ENCODE peak calls at places on chromosomes 7 and 10, in ten cellular contexts. H is mucosa of descending colon, L is Peyer's patch, G is AG10803, C is endothelial cell of umbilical vein, D is dorsolateral prefrontal cortex, U is GM12864, R is psoas muscle, X is AG09319, Z is tibial artery. T is an unnamed sample.

GRCh38 chr10:93337309-93337721 is 144.8 kb downstream of the MYOF start:
- DNase-seq in H (no peak), C (no peak), U (no peak), Z (no peak), L (no peak), R (no peak), G (peak), D (no peak), X (no peak), T (no peak)

GRCh38 chr10:31133628-31134302 is 102.1 kb upstream of the ZNF438 start:
- DNase-seq in U (peak), X (no peak), R (peak), D (peak), L (peak), H (peak), G (peak), C (peak), Z (peak), T (peak)

GRCh38 chr7:27188666-27189559 is 3.9 kb upstream of the HOXA11 start:
- DNase-seq in X (no peak), U (no peak), D (peak), R (peak), G (no peak), Z (peak), L (peak), H (peak), C (peak), T (no peak)

GRCh38 chr7:132450188-132450587 is 126.1 kb downstream of the PLXNA4 start:
- DNase-seq in Z (no peak), L (no peak), D (no peak), G (no peak), R (no peak), H (no peak), C (no peak), U (no peak), X (no peak), T (no peak)

GRCh38 chr7:2497065-2497464 is 20.9 kb upstream of the GRIFIN start:
- DNase-seq in Z (no peak), R (no peak), H (no peak), D (no peak), X (no peak), U (no peak), C (no peak), G (no peak), L (no peak), T (no peak)

GRCh38 chr10:112774210-112774609 is 175.8 kb upstream of the TCF7L2 start:
- DNase-seq in H (no peak), G (no peak), X (no peak), Z (no peak), R (no peak), D (no peak), U (no peak), C (no peak), L (no peak), T (no peak)

GRCh38 chr10:8065651-8066050 is 11.2 kb downstream of the GATA3 start:
- DNase-seq in U (no peak), G (no peak), D (no peak), C (peak), H (no peak), Z (no peak), L (no peak), X (no peak), R (no peak), T (no peak)

GRCh38 chr7:98078197-98078870 is 28.3 kb upstream of the LMTK2 start:
- DNase-seq in D (no peak), G (no peak), X (no peak), U (no peak), L (no peak), Z (peak), R (no peak), H (no peak), C (no peak), T (no peak)

GRCh38 chr7:25311346-25311745 is 83.1 kb upstream of the NPVF start:
- DNase-seq in Z (no peak), H (no peak), R (no peak), C (no peak), U (no peak), G (no peak), D (no peak), L (no peak), X (no peak), T (no peak)

GRCh38 chr10:93334901-93335312 is 147.2 kb downstream of the MYOF start:
- DNase-seq in R (no peak), Z (no peak), U (no peak), D (no peak), X (peak), G (peak), H (no peak), C (no peak), L (no peak), T (no peak)

GRCh38 chr7:130221746-130222145 is 14.1 kb downstream of the SSMEM1 start:
- DNase-seq in H (no peak), R (no peak), Z (no peak), C (no peak), X (no peak), U (no peak), D (no peak), L (no peak), G (no peak), T (no peak)

GRCh38 chr7:25696565-25696964 is 455.4 kb upstream of the NFE2L3 start:
- DNase-seq in R (no peak), G (no peak), Z (no peak), U (no peak), C (no peak), X (no peak), L (no peak), D (no peak), H (no peak), T (no peak)

GRCh38 chr7:100886936-100887185 is 2.7 kb downstream of the UFSP1 start:
- DNase-seq in L (no peak), H (no peak), R (no peak), G (no peak), Z (no peak), X (no peak), C (no peak), D (no peak), U (no peak), T (no peak)

GRCh38 chr10:3820255-3820654 is 35.2 kb upstream of the KLF6 start:
- DNase-seq in G (peak), Z (no peak), D (no peak), U (no peak), X (no peak), L (no peak), H (no peak), R (no peak), C (no peak), T (no peak)

GRCh38 chr10:92087750-92088395 is 164.3 kb downstream of the BTAF1 start:
- DNase-seq in D (peak), C (peak), L (no peak), Z (peak), G (peak), H (no peak), R (peak), U (peak), X (peak), T (peak)

GRCh38 chr7:130853503-130854279 is 119.7 kb upstream of the KLF14 start:
- DNase-seq in C (no peak), D (no peak), G (peak), U (no peak), X (no peak), R (no peak), Z (no peak), L (no peak), H (no peak), T (no peak)

GRCh38 chr10:57260175-57260574 is 899.1 kb upstream of the ZWINT start:
- DNase-seq in L (no peak), C (no peak), D (no peak), H (no peak), X (no peak), U (no peak), G (no peak), Z (no peak), R (no peak), T (no peak)

GRCh38 chr7:140403878-140404564 is at the start of gene RAB19:
- DNase-seq in U (no peak), H (peak), L (peak), Z (no peak), D (no peak), G (no peak), C (no peak), R (no peak), X (no peak), T (peak)

GRCh38 chr10:115572740-115573455 is 479.7 kb downstream of the ATRNL1 start:
- DNase-seq in G (no peak), H (no peak), X (no peak), Z (no peak), R (no peak), L (no peak), C (no peak), U (no peak), D (no peak), T (no peak)

GRCh38 chr10:7410800-7411670 is at the start of gene SFMBT2:
- DNase-seq in U (no peak), X (no peak), L (peak), D (peak), R (peak), G (peak), C (peak), Z (peak), H (peak), T (peak)

GRCh38 chr7:115763347-115763746 is 267.2 kb downstream of the TFEC start:
- DNase-seq in Z (no peak), X (no peak), G (no peak), C (no peak), D (no peak), L (no peak), U (no peak), R (no peak), H (no peak), T (no peak)

GRCh38 chr7:142803901-142804300 is 33.1 kb downstream of the PRSS2 start:
- DNase-seq in X (no peak), D (no peak), G (no peak), U (no peak), R (no peak), Z (no peak), H (no peak), C (no peak), L (no peak), T (no peak)

GRCh38 chr7:13532028-13532753 is 457.3 kb downstream of the ETV1 start:
- DNase-seq in H (no peak), C (no peak), L (no peak), R (no peak), Z (no peak), X (no peak), U (no peak), D (no peak), G (no peak), T (no peak)

GRCh38 chr7:6127129-6127490 is 95.9 kb downstream of the ANKRD61 start:
- DNase-seq in C (no peak), H (no peak), U (no peak), D (no peak), Z (no peak), G (no peak), L (no peak), X (no peak), R (no peak), T (no peak)

GRCh38 chr10:80513106-80513505 is 24.6 kb upstream of the SH2D4B start:
- DNase-seq in Z (peak), R (peak), G (no peak), H (no peak), D (no peak), X (no peak), L (no peak), C (no peak), U (no peak), T (no peak)

GRCh38 chr10:5948999-5949759 is 28.2 kb downstream of the IL15RA start:
- DNase-seq in R (peak), H (no peak), G (peak), C (peak), Z (no peak), D (peak), U (no peak), L (peak), X (no peak), T (no peak)

GRCh38 chr10:78137147-78137546 is 103.5 kb downstream of the RPS24 start:
- DNase-seq in U (no peak), G (no peak), C (no peak), Z (no peak), H (no peak), X (no peak), D (no peak), L (no peak), R (no peak), T (no peak)

GRCh38 chr7:42493436-42494198 is 256.6 kb upstream of the GLI3 start:
- DNase-seq in R (peak), Z (peak), X (peak), G (peak), H (peak), C (peak), U (no peak), D (peak), L (peak), T (peak)

GRCh38 chr10:24292304-24293291 is 83.7 kb downstream of the KIAA1217 start:
- DNase-seq in U (no peak), Z (no peak), H (no peak), G (no peak), L (no peak), D (no peak), R (peak), X (no peak), C (no peak), T (no peak)

GRCh38 chr10:119153041-119153440 is 12.5 kb downstream of the SFXN4 start:
- DNase-seq in U (no peak), X (no peak), H (no peak), R (no peak), Z (no peak), G (no peak), L (no peak), D (no peak), C (no peak), T (no peak)

GRCh38 chr7:137658194-137658900 is 188.4 kb downstream of the DGKI start:
- DNase-seq in H (no peak), C (peak), U (no peak), D (no peak), Z (no peak), G (no peak), X (no peak), R (no peak), L (no peak), T (no peak)

GRCh38 chr7:84328571-84328970 is 134.0 kb upstream of the SEMA3A start:
- DNase-seq in C (peak), U (no peak), G (no peak), L (no peak), H (no peak), D (no peak), Z (no peak), X (no peak), R (no peak), T (no peak)

GRCh38 chr7:32204361-32205018 is 134.3 kb upstream of the PDE1C start:
- DNase-seq in L (peak), R (peak), D (peak), G (peak), C (peak), H (no peak), U (no peak), X (no peak), Z (peak), T (peak)

DNA sequence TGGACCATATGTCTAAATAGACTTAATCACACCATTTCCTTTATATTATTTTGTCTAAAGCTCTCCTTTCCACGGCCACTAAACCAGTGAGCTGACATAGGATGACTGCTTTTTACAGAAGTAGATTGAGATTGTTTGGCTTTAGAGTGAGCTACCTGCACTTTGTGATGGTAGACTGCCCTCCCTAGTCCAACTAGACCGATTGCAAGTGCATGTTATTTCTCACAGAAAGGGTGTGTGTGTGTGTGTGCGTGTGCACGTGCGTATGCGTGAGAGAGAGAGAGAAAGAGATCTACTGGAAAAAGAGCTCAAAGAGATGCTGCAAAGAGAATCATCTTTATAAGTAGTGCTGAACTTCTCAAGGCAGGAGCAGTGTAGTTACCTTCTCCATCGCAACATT is 60.7 kb downstream of the VCL start:
- DNase-seq in Z (no peak), C (peak), G (peak), L (no peak), H (no peak), R (no peak), X (no peak), D (no peak), U (no peak), T (no peak)
- TF ChIP-seq CTCF in Z (no peak), C (no peak), G (no peak), L (no peak), H (no peak), R (peak), X (no peak), D (no peak), U (peak), T (peak)

DNA sequence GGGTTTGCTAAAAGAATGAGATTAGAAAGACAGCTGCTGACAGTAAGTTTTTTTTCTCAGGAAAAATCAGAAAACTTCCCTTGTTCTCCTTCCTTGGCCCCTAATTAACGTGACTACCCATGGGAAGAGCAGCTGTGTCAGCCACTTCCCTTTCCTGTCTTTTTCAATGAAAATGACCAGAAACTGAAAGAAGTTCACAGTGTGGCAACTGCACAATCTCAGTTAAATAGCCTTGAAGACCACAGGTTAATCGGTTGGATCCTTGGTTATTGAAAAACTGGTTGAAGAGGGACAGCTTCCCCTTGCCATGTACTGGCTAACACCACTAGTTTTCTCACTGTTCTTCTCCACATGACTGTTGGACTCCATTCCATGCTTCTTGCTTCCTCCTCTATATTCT is 148.8 kb upstream of the AGR3 start:
- DNase-seq in L (no peak), U (no peak), X (no peak), H (no peak), C (no peak), G (no peak), R (no peak), D (no peak), Z (no peak), T (no peak)
- TF ChIP-seq CTCF in L (no peak), U (no peak), X (no peak), H (no peak), C (no peak), G (no peak), R (no peak), D (no peak), Z (no peak), T (no peak)

GRCh38 chr7:108016841-108017775 is 14.1 kb upstream of the LAMB1 start:
- DNase-seq in Z (no peak), G (peak), R (no peak), U (no peak), X (no peak), L (no peak), H (no peak), D (no peak), C (peak), T (no peak)
- TF ChIP-seq CTCF in Z (peak), G (peak), R (no peak), U (peak), X (peak), L (peak), H (no peak), D (no peak), C (peak), T (peak)

GRCh38 chr7:73839743-73840714 is 2.3 kb downstream of the METTL27 start:
- DNase-seq in X (no peak), Z (no peak), G (no peak), H (no peak), L (no peak), C (no peak), R (no peak), U (no peak), D (no peak), T (no peak)
- TF ChIP-seq CTCF in X (no peak), Z (no peak), G (no peak), H (no peak), L (no peak), C (no peak), R (no peak), U (peak), D (no peak), T (peak)

DNA sequence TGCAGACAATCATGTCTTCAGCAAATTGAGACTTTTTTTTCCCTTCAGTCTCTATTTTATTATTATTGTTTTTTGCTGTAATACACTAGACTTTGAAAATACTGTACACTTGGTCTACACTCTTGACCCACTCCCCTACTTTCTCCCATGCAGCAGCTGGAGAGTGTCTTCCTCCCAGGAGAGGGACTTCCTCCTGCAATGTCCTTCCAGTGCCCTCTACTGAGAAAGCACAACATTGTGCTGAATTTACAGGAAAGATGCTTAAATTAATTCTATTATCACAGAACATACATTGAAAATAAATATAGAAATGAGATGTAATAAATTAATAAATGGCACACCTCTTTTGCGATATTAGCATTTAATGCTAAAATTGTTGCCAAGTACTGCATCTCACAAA is 411.3 kb downstream of the CCSER2 start:
- DNase-seq in Z (no peak), L (no peak), C (no peak), U (no peak), X (no peak), G (no peak), D (no peak), R (no peak), H (no peak), T (no peak)
- TF ChIP-seq CTCF in Z (no peak), L (no peak), C (no peak), U (no peak), X (no peak), G (no peak), D (no peak), R (no peak), H (no peak), T (no peak)

DNA sequence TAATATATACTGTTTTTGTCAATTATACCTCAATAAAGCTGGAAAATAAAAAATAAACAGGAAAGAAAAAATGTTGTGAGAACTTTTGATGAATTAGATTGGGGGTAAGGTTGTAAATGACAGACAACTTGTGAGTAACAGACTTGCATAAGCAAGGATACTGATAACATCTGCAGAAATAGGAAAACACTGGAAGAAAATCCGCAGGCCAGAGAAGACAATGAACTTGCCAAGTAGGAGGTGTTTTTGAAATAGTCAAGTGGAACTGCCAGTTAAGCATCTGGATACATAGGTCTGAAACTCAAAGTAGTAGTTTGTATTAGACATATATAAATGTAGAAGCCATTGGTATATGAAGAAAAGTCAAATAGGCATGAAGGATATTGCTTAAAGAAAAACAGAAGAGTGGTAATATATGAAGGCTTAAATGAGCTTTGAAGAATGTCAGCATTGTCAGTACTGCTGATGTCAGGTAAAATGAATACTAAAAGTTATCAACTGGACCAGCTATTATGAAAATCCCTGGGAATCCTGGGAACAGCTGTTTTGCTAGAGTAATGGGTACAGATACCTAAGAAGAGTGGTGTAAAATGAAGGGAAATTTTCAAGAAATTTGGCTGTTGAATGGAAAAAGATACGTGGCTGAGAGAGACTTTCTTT is 58.7 kb downstream of the DNAJC1 start:
- DNase-seq in Z (no peak), R (no peak), G (no peak), D (no peak), C (peak), U (no peak), X (no peak), H (no peak), L (no peak), T (no peak)
- TF ChIP-seq CTCF in Z (no peak), R (no peak), G (no peak), D (no peak), C (no peak), U (no peak), X (no peak), H (no peak), L (no peak), T (no peak)

GRCh38 chr10:102384053-102384452 is 11.5 kb upstream of the NFKB2 start:
- DNase-seq in G (no peak), U (no peak), Z (no peak), L (no peak), R (no peak), D (no peak), C (no peak), H (no peak), X (no peak), T (no peak)
- TF ChIP-seq CTCF in G (peak), U (peak), Z (no peak), L (no peak), R (no peak), D (no peak), C (no peak), H (no peak), X (peak), T (peak)

GRCh38 chr10:133015321-133015720 is 72.4 kb upstream of the ADGRA1 start:
- DNase-seq in X (no peak), D (no peak), Z (no peak), C (no peak), L (no peak), H (peak), U (no peak), G (no peak), R (no peak), T (no peak)
- TF ChIP-seq CTCF in X (no peak), D (no peak), Z (no peak), C (no peak), L (no peak), H (no peak), U (no peak), G (no peak), R (no peak), T (no peak)

GRCh38 chr10:68223535-68224165 is 8.3 kb downstream of the ATOH7 start:
- DNase-seq in L (no peak), Z (no peak), D (no peak), G (no peak), U (no peak), X (no peak), H (no peak), R (no peak), C (no peak), T (no peak)
- TF ChIP-seq CTCF in L (no peak), Z (no peak), D (no peak), G (no peak), U (peak), X (no peak), H (no peak), R (no peak), C (no peak), T (peak)